ENCODE peak calls at places on chromosomes 12 and 14, in nine cellular contexts. One of them, this sample, is unnamed.

GRCh38 chr14:21414137-21414631 is 30.4 kb upstream of the SUPT16H start:
- DNase-seq in naive thymus-derived CD8-positive, alpha-beta T cell: no peak
- DNase-seq in HCEC 1CT: no peak
- DNase-seq in T-helper 1 cell: no peak
- DNase-seq in stimulated activated CD4-positive, alpha-beta T cell treated with anti-CD3 and anti-CD28 coated beads, Interleukin-2, amount 100 ng/mL, for 48 hours: no peak
- DNase-seq in astrocyte of the spinal cord: no peak
- DNase-seq in NCI-H1092 treated with DMSO at 0.1 percent for 48 hours: no peak
- DNase-seq in NCI-H2107: no peak
- DNase-seq in spleen: no peak
- DNase-seq in this sample: no peak

GRCh38 chr12:30953257-30953656 is 26.7 kb downstream of the TSPAN11 start:
- DNase-seq in astrocyte of the spinal cord: no peak
- DNase-seq in NCI-H2107: no peak
- DNase-seq in stimulated activated CD4-positive, alpha-beta T cell treated with anti-CD3 and anti-CD28 coated beads, Interleukin-2, amount 100 ng/mL, for 48 hours: no peak
- DNase-seq in T-helper 1 cell: no peak
- DNase-seq in HCEC 1CT: no peak
- DNase-seq in naive thymus-derived CD8-positive, alpha-beta T cell: no peak
- DNase-seq in NCI-H1092 treated with DMSO at 0.1 percent for 48 hours: no peak
- DNase-seq in spleen: no peak
- DNase-seq in this sample: no peak

GRCh38 chr12:44500423-44500822 is 375.7 kb downstream of the NELL2 start:
- DNase-seq in NCI-H1092 treated with DMSO at 0.1 percent for 48 hours: no peak
- DNase-seq in HCEC 1CT: no peak
- DNase-seq in astrocyte of the spinal cord: no peak
- DNase-seq in stimulated activated CD4-positive, alpha-beta T cell treated with anti-CD3 and anti-CD28 coated beads, Interleukin-2, amount 100 ng/mL, for 48 hours: no peak
- DNase-seq in T-helper 1 cell: no peak
- DNase-seq in naive thymus-derived CD8-positive, alpha-beta T cell: peak
- DNase-seq in spleen: peak
- DNase-seq in NCI-H2107: no peak
- DNase-seq in this sample: no peak

GRCh38 chr12:111074559-111074958 is 154.2 kb upstream of the MYL2 start:
- DNase-seq in stimulated activated CD4-positive, alpha-beta T cell treated with anti-CD3 and anti-CD28 coated beads, Interleukin-2, amount 100 ng/mL, for 48 hours: no peak
- DNase-seq in HCEC 1CT: no peak
- DNase-seq in T-helper 1 cell: no peak
- DNase-seq in naive thymus-derived CD8-positive, alpha-beta T cell: no peak
- DNase-seq in spleen: peak
- DNase-seq in NCI-H1092 treated with DMSO at 0.1 percent for 48 hours: no peak
- DNase-seq in NCI-H2107: no peak
- DNase-seq in astrocyte of the spinal cord: no peak
- DNase-seq in this sample: no peak

GRCh38 chr12:50790081-50790480 is 26.2 kb downstream of the ATF1 start:
- DNase-seq in spleen: no peak
- DNase-seq in HCEC 1CT: no peak
- DNase-seq in NCI-H2107: no peak
- DNase-seq in stimulated activated CD4-positive, alpha-beta T cell treated with anti-CD3 and anti-CD28 coated beads, Interleukin-2, amount 100 ng/mL, for 48 hours: no peak
- DNase-seq in T-helper 1 cell: no peak
- DNase-seq in astrocyte of the spinal cord: no peak
- DNase-seq in naive thymus-derived CD8-positive, alpha-beta T cell: no peak
- DNase-seq in NCI-H1092 treated with DMSO at 0.1 percent for 48 hours: no peak
- DNase-seq in this sample: no peak

GRCh38 chr14:60722163-60722835 is 1.9 kb downstream of the SIX4 start:
- DNase-seq in spleen: peak
- DNase-seq in NCI-H1092 treated with DMSO at 0.1 percent for 48 hours: peak
- DNase-seq in HCEC 1CT: peak
- DNase-seq in naive thymus-derived CD8-positive, alpha-beta T cell: no peak
- DNase-seq in stimulated activated CD4-positive, alpha-beta T cell treated with anti-CD3 and anti-CD28 coated beads, Interleukin-2, amount 100 ng/mL, for 48 hours: no peak
- DNase-seq in T-helper 1 cell: no peak
- DNase-seq in NCI-H2107: peak
- DNase-seq in astrocyte of the spinal cord: peak
- DNase-seq in this sample: no peak

GRCh38 chr12:113466770-113467153 is 4.9 kb downstream of the LHX5 start:
- DNase-seq in T-helper 1 cell: no peak
- DNase-seq in NCI-H2107: no peak
- DNase-seq in HCEC 1CT: no peak
- DNase-seq in NCI-H1092 treated with DMSO at 0.1 percent for 48 hours: no peak
- DNase-seq in astrocyte of the spinal cord: no peak
- DNase-seq in stimulated activated CD4-positive, alpha-beta T cell treated with anti-CD3 and anti-CD28 coated beads, Interleukin-2, amount 100 ng/mL, for 48 hours: no peak
- DNase-seq in spleen: no peak
- DNase-seq in naive thymus-derived CD8-positive, alpha-beta T cell: no peak
- DNase-seq in this sample: no peak

GRCh38 chr12:101108130-101108529 is 101.9 kb downstream of the SLC5A8 start:
- DNase-seq in NCI-H1092 treated with DMSO at 0.1 percent for 48 hours: no peak
- DNase-seq in spleen: no peak
- DNase-seq in HCEC 1CT: no peak
- DNase-seq in astrocyte of the spinal cord: no peak
- DNase-seq in NCI-H2107: no peak
- DNase-seq in stimulated activated CD4-positive, alpha-beta T cell treated with anti-CD3 and anti-CD28 coated beads, Interleukin-2, amount 100 ng/mL, for 48 hours: no peak
- DNase-seq in T-helper 1 cell: no peak
- DNase-seq in naive thymus-derived CD8-positive, alpha-beta T cell: no peak
- DNase-seq in this sample: no peak

GRCh38 chr12:61667676-61668075 is 592.5 kb upstream of the USP15 start:
- DNase-seq in stimulated activated CD4-positive, alpha-beta T cell treated with anti-CD3 and anti-CD28 coated beads, Interleukin-2, amount 100 ng/mL, for 48 hours: no peak
- DNase-seq in spleen: no peak
- DNase-seq in T-helper 1 cell: no peak
- DNase-seq in NCI-H2107: no peak
- DNase-seq in astrocyte of the spinal cord: no peak
- DNase-seq in HCEC 1CT: no peak
- DNase-seq in NCI-H1092 treated with DMSO at 0.1 percent for 48 hours: no peak
- DNase-seq in naive thymus-derived CD8-positive, alpha-beta T cell: no peak
- DNase-seq in this sample: no peak

GRCh38 chr12:116529686-116530085 is 29.5 kb upstream of the MAP1LC3B2 start:
- DNase-seq in NCI-H1092 treated with DMSO at 0.1 percent for 48 hours: no peak
- DNase-seq in spleen: no peak
- DNase-seq in stimulated activated CD4-positive, alpha-beta T cell treated with anti-CD3 and anti-CD28 coated beads, Interleukin-2, amount 100 ng/mL, for 48 hours: no peak
- DNase-seq in HCEC 1CT: no peak
- DNase-seq in NCI-H2107: no peak
- DNase-seq in T-helper 1 cell: no peak
- DNase-seq in astrocyte of the spinal cord: no peak
- DNase-seq in naive thymus-derived CD8-positive, alpha-beta T cell: no peak
- DNase-seq in this sample: no peak

GRCh38 chr14:54186821-54187365 is 209.9 kb upstream of the CDKN3 start:
- DNase-seq in astrocyte of the spinal cord: no peak
- DNase-seq in spleen: no peak
- DNase-seq in NCI-H2107: no peak
- DNase-seq in HCEC 1CT: no peak
- DNase-seq in NCI-H1092 treated with DMSO at 0.1 percent for 48 hours: peak
- DNase-seq in T-helper 1 cell: no peak
- DNase-seq in stimulated activated CD4-positive, alpha-beta T cell treated with anti-CD3 and anti-CD28 coated beads, Interleukin-2, amount 100 ng/mL, for 48 hours: no peak
- DNase-seq in naive thymus-derived CD8-positive, alpha-beta T cell: no peak
- DNase-seq in this sample: no peak

GRCh38 chr12:21528953-21529352 is 2.9 kb downstream of the SPX start:
- DNase-seq in NCI-H2107: no peak
- DNase-seq in astrocyte of the spinal cord: no peak
- DNase-seq in HCEC 1CT: no peak
- DNase-seq in stimulated activated CD4-positive, alpha-beta T cell treated with anti-CD3 and anti-CD28 coated beads, Interleukin-2, amount 100 ng/mL, for 48 hours: no peak
- DNase-seq in spleen: no peak
- DNase-seq in NCI-H1092 treated with DMSO at 0.1 percent for 48 hours: no peak
- DNase-seq in naive thymus-derived CD8-positive, alpha-beta T cell: no peak
- DNase-seq in T-helper 1 cell: no peak
- DNase-seq in this sample: no peak

GRCh38 chr12:2586159-2587035 is 208.4 kb upstream of the FKBP4 start:
- DNase-seq in stimulated activated CD4-positive, alpha-beta T cell treated with anti-CD3 and anti-CD28 coated beads, Interleukin-2, amount 100 ng/mL, for 48 hours: no peak
- DNase-seq in NCI-H1092 treated with DMSO at 0.1 percent for 48 hours: peak
- DNase-seq in HCEC 1CT: no peak
- DNase-seq in astrocyte of the spinal cord: peak
- DNase-seq in naive thymus-derived CD8-positive, alpha-beta T cell: no peak
- DNase-seq in spleen: no peak
- DNase-seq in T-helper 1 cell: no peak
- DNase-seq in NCI-H2107: no peak
- DNase-seq in this sample: no peak

GRCh38 chr12:40946612-40947194 is 241.4 kb upstream of the PDZRN4 start:
- DNase-seq in NCI-H1092 treated with DMSO at 0.1 percent for 48 hours: peak
- DNase-seq in NCI-H2107: peak
- DNase-seq in astrocyte of the spinal cord: peak
- DNase-seq in HCEC 1CT: peak
- DNase-seq in T-helper 1 cell: no peak
- DNase-seq in stimulated activated CD4-positive, alpha-beta T cell treated with anti-CD3 and anti-CD28 coated beads, Interleukin-2, amount 100 ng/mL, for 48 hours: no peak
- DNase-seq in spleen: no peak
- DNase-seq in naive thymus-derived CD8-positive, alpha-beta T cell: no peak
- DNase-seq in this sample: peak

GRCh38 chr14:104735830-104736642 is 12.0 kb downstream of the ADSS1 start:
- DNase-seq in NCI-H1092 treated with DMSO at 0.1 percent for 48 hours: no peak
- DNase-seq in astrocyte of the spinal cord: no peak
- DNase-seq in NCI-H2107: no peak
- DNase-seq in T-helper 1 cell: no peak
- DNase-seq in spleen: peak
- DNase-seq in stimulated activated CD4-positive, alpha-beta T cell treated with anti-CD3 and anti-CD28 coated beads, Interleukin-2, amount 100 ng/mL, for 48 hours: no peak
- DNase-seq in naive thymus-derived CD8-positive, alpha-beta T cell: no peak
- DNase-seq in HCEC 1CT: peak
- DNase-seq in this sample: no peak

GRCh38 chr12:110354172-110354780 is 49.2 kb downstream of the ANAPC7 start:
- DNase-seq in T-helper 1 cell: no peak
- DNase-seq in HCEC 1CT: no peak
- DNase-seq in spleen: no peak
- DNase-seq in NCI-H2107: no peak
- DNase-seq in naive thymus-derived CD8-positive, alpha-beta T cell: no peak
- DNase-seq in stimulated activated CD4-positive, alpha-beta T cell treated with anti-CD3 and anti-CD28 coated beads, Interleukin-2, amount 100 ng/mL, for 48 hours: no peak
- DNase-seq in NCI-H1092 treated with DMSO at 0.1 percent for 48 hours: no peak
- DNase-seq in astrocyte of the spinal cord: no peak
- DNase-seq in this sample: no peak

GRCh38 chr12:92696240-92696639 is 6.5 kb upstream of the PLEKHG7 start:
- DNase-seq in HCEC 1CT: peak
- DNase-seq in naive thymus-derived CD8-positive, alpha-beta T cell: no peak
- DNase-seq in NCI-H1092 treated with DMSO at 0.1 percent for 48 hours: no peak
- DNase-seq in stimulated activated CD4-positive, alpha-beta T cell treated with anti-CD3 and anti-CD28 coated beads, Interleukin-2, amount 100 ng/mL, for 48 hours: no peak
- DNase-seq in NCI-H2107: no peak
- DNase-seq in T-helper 1 cell: no peak
- DNase-seq in astrocyte of the spinal cord: peak
- DNase-seq in spleen: no peak
- DNase-seq in this sample: no peak

GRCh38 chr14:101120636-101121398 is 217.3 kb upstream of the RTL1 start:
- DNase-seq in NCI-H2107: peak
- DNase-seq in naive thymus-derived CD8-positive, alpha-beta T cell: no peak
- DNase-seq in astrocyte of the spinal cord: peak
- DNase-seq in HCEC 1CT: no peak
- DNase-seq in spleen: peak
- DNase-seq in T-helper 1 cell: no peak
- DNase-seq in NCI-H1092 treated with DMSO at 0.1 percent for 48 hours: peak
- DNase-seq in stimulated activated CD4-positive, alpha-beta T cell treated with anti-CD3 and anti-CD28 coated beads, Interleukin-2, amount 100 ng/mL, for 48 hours: no peak
- DNase-seq in this sample: peak

GRCh38 chr14:75401356-75401755 is 26.5 kb upstream of the JDP2 start:
- DNase-seq in naive thymus-derived CD8-positive, alpha-beta T cell: no peak
- DNase-seq in stimulated activated CD4-positive, alpha-beta T cell treated with anti-CD3 and anti-CD28 coated beads, Interleukin-2, amount 100 ng/mL, for 48 hours: no peak
- DNase-seq in NCI-H1092 treated with DMSO at 0.1 percent for 48 hours: no peak
- DNase-seq in HCEC 1CT: no peak
- DNase-seq in NCI-H2107: no peak
- DNase-seq in astrocyte of the spinal cord: peak
- DNase-seq in T-helper 1 cell: no peak
- DNase-seq in spleen: no peak
- DNase-seq in this sample: no peak

GRCh38 chr12:51036165-51036765 is 10.1 kb upstream of the SLC11A2 start:
- DNase-seq in naive thymus-derived CD8-positive, alpha-beta T cell: no peak
- DNase-seq in astrocyte of the spinal cord: no peak
- DNase-seq in T-helper 1 cell: no peak
- DNase-seq in HCEC 1CT: no peak
- DNase-seq in stimulated activated CD4-positive, alpha-beta T cell treated with anti-CD3 and anti-CD28 coated beads, Interleukin-2, amount 100 ng/mL, for 48 hours: no peak
- DNase-seq in NCI-H2107: no peak
- DNase-seq in NCI-H1092 treated with DMSO at 0.1 percent for 48 hours: no peak
- DNase-seq in spleen: no peak
- DNase-seq in this sample: no peak

GRCh38 chr12:92136883-92137582 is 8.6 kb downstream of the BTG1 start:
- DNase-seq in stimulated activated CD4-positive, alpha-beta T cell treated with anti-CD3 and anti-CD28 coated beads, Interleukin-2, amount 100 ng/mL, for 48 hours: no peak
- DNase-seq in HCEC 1CT: peak
- DNase-seq in T-helper 1 cell: no peak
- DNase-seq in spleen: no peak
- DNase-seq in NCI-H2107: no peak
- DNase-seq in astrocyte of the spinal cord: peak
- DNase-seq in NCI-H1092 treated with DMSO at 0.1 percent for 48 hours: no peak
- DNase-seq in naive thymus-derived CD8-positive, alpha-beta T cell: no peak
- DNase-seq in this sample: peak

GRCh38 chr14:58501214-58501816 is 73.8 kb downstream of the KIAA0586 start:
- DNase-seq in HCEC 1CT: peak
- DNase-seq in astrocyte of the spinal cord: peak
- DNase-seq in NCI-H1092 treated with DMSO at 0.1 percent for 48 hours: peak
- DNase-seq in stimulated activated CD4-positive, alpha-beta T cell treated with anti-CD3 and anti-CD28 coated beads, Interleukin-2, amount 100 ng/mL, for 48 hours: no peak
- DNase-seq in naive thymus-derived CD8-positive, alpha-beta T cell: no peak
- DNase-seq in spleen: no peak
- DNase-seq in T-helper 1 cell: no peak
- DNase-seq in NCI-H2107: peak
- DNase-seq in this sample: no peak

GRCh38 chr14:51321036-51321435 is 81.0 kb downstream of the TMX1 start:
- DNase-seq in NCI-H2107: no peak
- DNase-seq in naive thymus-derived CD8-positive, alpha-beta T cell: no peak
- DNase-seq in astrocyte of the spinal cord: no peak
- DNase-seq in stimulated activated CD4-positive, alpha-beta T cell treated with anti-CD3 and anti-CD28 coated beads, Interleukin-2, amount 100 ng/mL, for 48 hours: no peak
- DNase-seq in NCI-H1092 treated with DMSO at 0.1 percent for 48 hours: no peak
- DNase-seq in spleen: no peak
- DNase-seq in HCEC 1CT: no peak
- DNase-seq in T-helper 1 cell: no peak
- DNase-seq in this sample: no peak

GRCh38 chr14:71905031-71905430 is 27.2 kb upstream of the RGS6 start:
- DNase-seq in NCI-H2107: no peak
- DNase-seq in spleen: no peak
- DNase-seq in astrocyte of the spinal cord: no peak
- DNase-seq in NCI-H1092 treated with DMSO at 0.1 percent for 48 hours: no peak
- DNase-seq in naive thymus-derived CD8-positive, alpha-beta T cell: no peak
- DNase-seq in HCEC 1CT: no peak
- DNase-seq in stimulated activated CD4-positive, alpha-beta T cell treated with anti-CD3 and anti-CD28 coated beads, Interleukin-2, amount 100 ng/mL, for 48 hours: no peak
- DNase-seq in T-helper 1 cell: no peak
- DNase-seq in this sample: no peak

GRCh38 chr14:75025082-75025481 is 22.4 kb downstream of the EIF2B2 start:
- DNase-seq in naive thymus-derived CD8-positive, alpha-beta T cell: no peak
- DNase-seq in spleen: no peak
- DNase-seq in stimulated activated CD4-positive, alpha-beta T cell treated with anti-CD3 and anti-CD28 coated beads, Interleukin-2, amount 100 ng/mL, for 48 hours: no peak
- DNase-seq in NCI-H1092 treated with DMSO at 0.1 percent for 48 hours: no peak
- DNase-seq in astrocyte of the spinal cord: no peak
- DNase-seq in NCI-H2107: no peak
- DNase-seq in T-helper 1 cell: no peak
- DNase-seq in HCEC 1CT: no peak
- DNase-seq in this sample: no peak

GRCh38 chr12:53053223-53054111 is 3.6 kb downstream of the TNS2 start:
- DNase-seq in spleen: peak
- DNase-seq in NCI-H1092 treated with DMSO at 0.1 percent for 48 hours: peak
- DNase-seq in naive thymus-derived CD8-positive, alpha-beta T cell: peak
- DNase-seq in astrocyte of the spinal cord: no peak
- DNase-seq in T-helper 1 cell: peak
- DNase-seq in stimulated activated CD4-positive, alpha-beta T cell treated with anti-CD3 and anti-CD28 coated beads, Interleukin-2, amount 100 ng/mL, for 48 hours: peak
- DNase-seq in HCEC 1CT: no peak
- DNase-seq in NCI-H2107: peak
- DNase-seq in this sample: peak

GRCh38 chr12:120352117-120352516 is 16.8 kb downstream of the MSI1 start:
- DNase-seq in NCI-H1092 treated with DMSO at 0.1 percent for 48 hours: no peak
- DNase-seq in stimulated activated CD4-positive, alpha-beta T cell treated with anti-CD3 and anti-CD28 coated beads, Interleukin-2, amount 100 ng/mL, for 48 hours: no peak
- DNase-seq in naive thymus-derived CD8-positive, alpha-beta T cell: no peak
- DNase-seq in HCEC 1CT: peak
- DNase-seq in astrocyte of the spinal cord: peak
- DNase-seq in spleen: no peak
- DNase-seq in NCI-H2107: no peak
- DNase-seq in T-helper 1 cell: no peak
- DNase-seq in this sample: no peak

GRCh38 chr14:73877790-73878189 is 8.9 kb upstream of the ZNF410 start:
- DNase-seq in NCI-H1092 treated with DMSO at 0.1 percent for 48 hours: no peak
- DNase-seq in spleen: no peak
- DNase-seq in naive thymus-derived CD8-positive, alpha-beta T cell: no peak
- DNase-seq in NCI-H2107: no peak
- DNase-seq in T-helper 1 cell: no peak
- DNase-seq in HCEC 1CT: no peak
- DNase-seq in astrocyte of the spinal cord: no peak
- DNase-seq in stimulated activated CD4-positive, alpha-beta T cell treated with anti-CD3 and anti-CD28 coated beads, Interleukin-2, amount 100 ng/mL, for 48 hours: no peak
- DNase-seq in this sample: no peak

GRCh38 chr14:74980746-74981661 is 21.7 kb upstream of the EIF2B2 start:
- DNase-seq in NCI-H2107: no peak
- DNase-seq in NCI-H1092 treated with DMSO at 0.1 percent for 48 hours: peak
- DNase-seq in HCEC 1CT: peak
- DNase-seq in naive thymus-derived CD8-positive, alpha-beta T cell: no peak
- DNase-seq in spleen: no peak
- DNase-seq in T-helper 1 cell: no peak
- DNase-seq in astrocyte of the spinal cord: peak
- DNase-seq in stimulated activated CD4-positive, alpha-beta T cell treated with anti-CD3 and anti-CD28 coated beads, Interleukin-2, amount 100 ng/mL, for 48 hours: no peak
- DNase-seq in this sample: no peak

GRCh38 chr14:22549981-22550670 is 38.9 kb downstream of the DAD1 start:
- DNase-seq in astrocyte of the spinal cord: peak
- DNase-seq in NCI-H1092 treated with DMSO at 0.1 percent for 48 hours: no peak
- DNase-seq in spleen: no peak
- DNase-seq in NCI-H2107: no peak
- DNase-seq in HCEC 1CT: no peak
- DNase-seq in stimulated activated CD4-positive, alpha-beta T cell treated with anti-CD3 and anti-CD28 coated beads, Interleukin-2, amount 100 ng/mL, for 48 hours: peak
- DNase-seq in T-helper 1 cell: peak
- DNase-seq in naive thymus-derived CD8-positive, alpha-beta T cell: peak
- DNase-seq in this sample: peak

This sample was measured in stimulated activated naive CD4-positive, alpha-beta T cell.